ENCODE peak calls at places on chromosomes 3 and 15, in eight cellular contexts. N, A, U, I, Y, R, C and L are unnamed samples.

GRCh38 chr3:80550154-80550553 is 782.4 kb upstream of the ROBO1 start:
- DNase-seq in A (no peak), N (no peak), Y (no peak), U (no peak), I (no peak), C (no peak), R (no peak), L (no peak)

GRCh38 chr3:16441306-16441898 is 72.1 kb downstream of the RFTN1 start:
- DNase-seq in A (no peak), C (no peak), I (no peak), Y (peak; percentile 59), N (peak; percentile 88), R (no peak), U (no peak), L (no peak)

GRCh38 chr3:58609990-58610389 is 32.8 kb upstream of the FAM107A start:
- DNase-seq in C (no peak), U (no peak), N (no peak), A (no peak), R (no peak), Y (no peak), I (no peak), L (no peak)

GRCh38 chr3:34015204-34016142 is 217.0 kb downstream of the PDCD6IP start:
- DNase-seq in C (no peak), N (no peak), Y (peak; percentile 36), U (no peak), A (no peak), I (no peak), R (no peak), L (no peak)

GRCh38 chr3:51395493-51396213 is 4.6 kb downstream of the RBM15B start:
- DNase-seq in N (no peak), A (no peak), C (no peak), U (no peak), I (no peak), Y (no peak), R (no peak), L (no peak)

GRCh38 chr3:35393916-35394315 is 245.4 kb upstream of the ARPP21 start:
- DNase-seq in A (no peak), Y (no peak), C (no peak), R (no peak), U (no peak), N (peak; percentile 42), I (no peak), L (no peak)

GRCh38 chr3:11592460-11593298 is 51.0 kb downstream of the VGLL4 start:
- DNase-seq in A (no peak), C (no peak), Y (no peak), U (no peak), I (no peak), N (no peak), R (no peak), L (no peak)

GRCh38 chr3:188817103-188817919 is 354.5 kb upstream of the TPRG1 start:
- DNase-seq in C (no peak), U (no peak), R (no peak), Y (no peak), I (no peak), A (no peak), N (no peak), L (no peak)

GRCh38 chr15:69782809-69783208 is 314.9 kb downstream of the TLE3 start:
- DNase-seq in Y (peak; percentile 81), R (no peak), I (no peak), U (no peak), A (no peak), C (no peak), N (no peak), L (no peak)

GRCh38 chr3:47365213-47366153 is 15.3 kb upstream of the PTPN23 start:
- DNase-seq in U (no peak), A (no peak), N (peak; percentile 73), R (no peak), Y (no peak), C (no peak), I (no peak), L (no peak)

GRCh38 chr3:145015243-145015642 is 1043.6 kb downstream of the DIPK2A start:
- DNase-seq in C (no peak), R (no peak), Y (no peak), A (no peak), N (peak; percentile 63), I (no peak), U (no peak), L (no peak)

GRCh38 chr3:174337227-174337626 is 521.9 kb upstream of the NAALADL2 start:
- DNase-seq in I (no peak), Y (no peak), N (peak; percentile 58), R (no peak), U (no peak), C (no peak), A (no peak), L (no peak)

GRCh38 chr3:105844713-105845112 is 24.1 kb downstream of the CBLB start:
- DNase-seq in N (no peak), I (no peak), U (no peak), A (no peak), R (no peak), C (no peak), Y (no peak), L (no peak)

GRCh38 chr3:12541625-12542024 is 3.7 kb downstream of the MKRN2OS start:
- DNase-seq in N (no peak), A (no peak), Y (peak; percentile 36), R (no peak), C (no peak), U (peak; percentile 32), I (no peak), L (no peak)

GRCh38 chr15:92011611-92012367 is 158.3 kb downstream of the SLCO3A1 start:
- DNase-seq in N (peak; percentile 30), R (no peak), A (no peak), C (no peak), Y (peak; percentile 57), U (no peak), I (no peak), L (no peak)
- H3K4me1 ChIP-seq in N (peaks cover 20% of the 10 kb centered on the region), R (peaks cover 4% of the 10 kb centered on the region), A (peaks cover 10% of the 10 kb centered on the region), C (no peaks in the 10 kb centered on the region), Y (peaks cover 33% of the 10 kb centered on the region), U (no peaks in the 10 kb centered on the region), I (no peaks in the 10 kb centered on the region), L (peaks cover 7% of the 10 kb centered on the region)

DNA sequence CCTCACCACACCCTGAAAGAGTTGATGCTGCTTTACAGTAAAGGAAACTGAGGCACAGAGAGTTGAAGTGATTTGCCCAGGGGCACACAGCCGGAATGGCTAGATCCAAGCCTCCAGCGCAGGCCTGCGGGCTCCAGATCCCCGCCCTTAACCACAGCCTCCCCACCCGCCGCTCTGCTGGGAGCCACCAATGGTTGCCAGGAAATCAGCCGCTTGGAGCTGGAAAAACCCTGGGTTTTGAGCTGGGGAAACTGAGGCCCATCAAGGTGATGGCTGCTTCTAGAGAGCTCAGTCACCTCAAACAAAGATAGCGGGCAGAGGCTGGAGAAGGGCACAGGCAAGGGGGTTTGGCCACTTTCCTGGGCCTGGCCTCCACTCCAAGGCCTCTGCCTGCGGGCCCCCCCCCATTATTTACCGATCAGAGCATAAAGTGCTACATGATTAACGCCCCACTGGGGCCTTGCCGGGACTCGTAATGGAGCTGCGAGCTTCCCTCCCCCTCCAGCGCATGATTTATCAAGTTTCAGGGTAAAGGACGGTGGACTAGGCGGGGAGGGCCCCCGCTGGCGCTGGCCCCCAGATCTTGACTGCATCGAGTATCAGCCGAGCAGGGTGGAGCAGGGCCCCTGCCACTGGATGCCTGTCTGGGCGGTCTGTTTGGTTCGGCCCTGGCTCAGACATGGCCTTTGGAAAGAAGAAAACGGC is 9.2 kb downstream of the PLXND1 start:
- DNase-seq in N (peak; percentile 33), R (no peak), U (no peak), A (no peak), Y (no peak), I (no peak), C (no peak), L (no peak)
- H3K4me1 ChIP-seq in N (peaks cover 97% of the 10 kb centered on the region), R (peaks cover 74% of the 10 kb centered on the region), U (peaks cover under 1% of the 10 kb centered on the region), A (peaks cover 99% of the 10 kb centered on the region), Y (peaks cover 23% of the 10 kb centered on the region), I (peaks cover 61% of the 10 kb centered on the region), C (peaks cover 89% of the 10 kb centered on the region), L (peaks cover 17% of the 10 kb centered on the region)

DNA sequence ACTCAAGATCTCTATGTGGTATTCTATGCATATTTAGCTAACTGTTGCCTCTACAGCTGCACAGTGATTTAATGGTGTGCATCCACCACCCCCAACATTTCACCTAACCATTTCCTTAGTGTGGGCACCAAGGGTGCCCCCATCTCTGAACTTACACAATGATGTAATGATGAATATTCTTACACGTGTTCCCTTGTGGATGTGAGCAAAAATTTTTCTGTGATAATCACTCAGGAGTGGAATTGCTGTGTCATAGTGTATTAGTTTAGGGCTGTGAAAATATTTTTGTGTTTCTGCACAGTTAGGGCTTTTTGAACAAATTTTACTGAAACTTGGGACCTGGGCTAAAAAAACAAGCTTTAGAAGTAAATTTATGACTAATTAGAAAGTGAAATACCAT is 134.5 kb upstream of the CCNL1 start:
- DNase-seq in A (no peak), R (no peak), N (no peak), U (no peak), Y (no peak), I (no peak), C (no peak), L (no peak)
- H3K4me1 ChIP-seq in A (no peaks in the 10 kb centered on the region), R (no peaks in the 10 kb centered on the region), N (peaks cover 81% of the 10 kb centered on the region), U (no peaks in the 10 kb centered on the region), Y (no peaks in the 10 kb centered on the region), I (no peaks in the 10 kb centered on the region), C (no peaks in the 10 kb centered on the region), L (no peaks in the 10 kb centered on the region)

GRCh38 chr15:92808611-92809063 is 91.5 kb upstream of the CHD2 start:
- DNase-seq in A (peak; percentile 74), R (peak; percentile 87), Y (no peak), U (peak; percentile 71), I (peak; percentile 80), C (no peak), N (peak; percentile 69), L (peak; percentile 77)

GRCh38 chr15:92805080-92805708 is 94.9 kb upstream of the CHD2 start:
- DNase-seq in R (no peak), N (peak; percentile 8), Y (no peak), C (no peak), U (no peak), I (no peak), A (no peak), L (no peak)

GRCh38 chr15:92809064-92809879 is 90.9 kb upstream of the CHD2 start:
- DNase-seq in N (peak; percentile 97), I (peak; percentile 100), R (peak; percentile 100), U (peak; percentile 98), A (peak; percentile 99), C (peak; percentile 95), Y (peak; percentile 99), L (peak; percentile 99)

GRCh38 chr15:92807971-92808571 is 92.1 kb upstream of the CHD2 start:
- DNase-seq in U (no peak), N (peak; percentile 36), I (no peak), Y (peak; percentile 50), A (no peak), R (no peak), C (peak; percentile 36), L (peak; percentile 61)

GRCh38 chr15:92806763-92807162 is 93.4 kb upstream of the CHD2 start:
- DNase-seq in R (no peak), N (no peak), I (peak; percentile 69), C (no peak), U (peak; percentile 82), Y (no peak), A (no peak), L (no peak)
- H3K4me1 ChIP-seq in R (peaks cover 5% of the 10 kb centered on the region), N (peaks cover 54% of the 10 kb centered on the region), I (peaks cover 31% of the 10 kb centered on the region), C (peaks cover 34% of the 10 kb centered on the region), U (no peaks in the 10 kb centered on the region), Y (peaks cover 46% of the 10 kb centered on the region), A (peaks cover 85% of the 10 kb centered on the region), L (peaks cover 25% of the 10 kb centered on the region)

GRCh38 chr3:8966150-8966819 is 3.0 kb upstream of the RAD18 start:
- DNase-seq in Y (no peak), A (no peak), U (no peak), N (no peak), R (no peak), I (no peak), C (no peak), L (no peak)
- H3K4me1 ChIP-seq in Y (peaks cover 17% of the 10 kb centered on the region), A (peaks cover 9% of the 10 kb centered on the region), U (no peaks in the 10 kb centered on the region), N (peaks cover 26% of the 10 kb centered on the region), R (peaks cover 9% of the 10 kb centered on the region), I (peaks cover 11% of the 10 kb centered on the region), C (peaks cover 17% of the 10 kb centered on the region), L (peaks cover 39% of the 10 kb centered on the region)